ENCODE peak calls at places on chromosomes 5 and 9, in six cellular contexts. F, D, Z, N, M and L are unnamed samples.

GRCh38 chr5:91219141-91219802 is 163.8 kb downstream of the ARRDC3 start:
- DNase-seq in M (peak), N (peak), D (peak), Z (peak), F (no peak), L (peak)

GRCh38 chr9:38761999-38762398 is 42.1 kb upstream of the FAM240B start:
- DNase-seq in D (no peak), M (no peak), N (no peak), Z (no peak), F (no peak), L (no peak)

GRCh38 chr5:100505984-100506670 is 29.0 kb upstream of the FAM174A start:
- DNase-seq in M (peak), Z (peak), F (no peak), D (no peak), N (peak), L (no peak)

GRCh38 chr5:120432861-120433260 is 31.2 kb upstream of the PRR16 start:
- DNase-seq in D (no peak), M (no peak), Z (no peak), F (no peak), N (no peak), L (no peak)

GRCh38 chr5:121979691-121980090 is 17.9 kb downstream of the SRFBP1 start:
- DNase-seq in D (no peak), M (no peak), Z (no peak), N (no peak), F (no peak), L (no peak)

GRCh38 chr9:118290116-118290515 is 585.9 kb downstream of the TLR4 start:
- DNase-seq in D (no peak), N (no peak), F (no peak), Z (no peak), M (no peak), L (no peak)

GRCh38 chr5:44387911-44388310 is 1.3 kb downstream of the FGF10 start:
- DNase-seq in N (no peak), F (peak), Z (no peak), D (no peak), M (no peak), L (no peak)

GRCh38 chr9:116187570-116188170 is 34.1 kb downstream of the PAPPA start:
- DNase-seq in D (no peak), M (no peak), Z (no peak), F (no peak), N (no peak), L (no peak)

GRCh38 chr9:111944467-111944866 is 47.9 kb downstream of the UGCG start:
- DNase-seq in D (no peak), F (no peak), N (peak), M (no peak), Z (peak), L (no peak)

DNA sequence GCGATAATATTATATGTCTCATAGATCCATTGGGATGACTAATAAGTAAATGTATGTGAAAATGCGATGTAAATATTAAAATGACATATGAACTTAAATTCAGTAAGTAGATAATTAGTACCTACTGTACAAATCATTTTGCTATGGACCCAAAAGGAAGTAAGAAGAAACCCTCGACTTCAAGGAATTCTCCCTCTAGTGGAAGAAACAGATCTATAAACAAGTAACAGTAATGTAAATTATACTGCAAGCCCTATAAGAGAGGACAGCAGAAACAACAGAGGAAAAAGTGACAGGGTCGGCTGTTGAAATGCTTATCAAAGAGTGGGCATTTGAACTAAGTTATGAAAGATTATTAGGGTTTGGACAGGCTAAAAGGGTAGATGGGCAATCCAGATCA is 320.3 kb downstream of the DMAC1 start:
- DNase-seq in F (no peak), M (no peak), Z (no peak), N (no peak), D (no peak), L (no peak)
- TF ChIP-seq CTCF in F (no peak), M (no peak), Z (no peak), N (no peak), D (no peak), L (no peak)

GRCh38 chr5:141121985-141122384 is 367 bp downstream of the PCDHB4 start:
- DNase-seq in N (no peak), F (no peak), Z (no peak), D (no peak), M (no peak), L (no peak)

GRCh38 chr5:141127305-141127704 is 5.7 kb downstream of the PCDHB4 start:
- DNase-seq in D (no peak), N (no peak), Z (no peak), F (no peak), M (no peak), L (no peak)

DNA sequence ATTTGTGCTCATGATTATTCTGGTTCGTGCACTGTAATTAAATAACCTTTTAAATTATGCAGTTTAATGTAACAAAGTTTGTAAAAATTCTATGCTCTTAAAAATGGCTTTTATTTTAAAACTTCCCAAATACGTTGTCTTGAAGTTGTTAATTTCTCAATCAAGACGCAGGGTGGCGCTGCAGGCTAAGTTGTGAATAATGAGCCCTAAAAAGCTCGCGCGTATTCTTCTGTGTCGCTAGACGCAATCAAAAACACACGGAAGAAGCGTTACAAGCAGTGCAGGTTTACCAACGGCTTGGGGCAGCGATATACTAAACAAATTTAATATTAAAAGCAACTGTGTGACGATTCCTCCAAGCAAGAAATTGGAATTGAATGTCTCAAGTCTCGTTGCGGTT is at the start of gene PCDHB4:
- DNase-seq in M (no peak), Z (no peak), N (peak), F (peak), D (no peak), L (no peak)
- TF ChIP-seq CTCF in M (no peak), Z (no peak), N (no peak), F (no peak), D (no peak), L (no peak)

GRCh38 chr5:166961028-166961427 is 1330.4 kb upstream of the WWC1 start:
- DNase-seq in Z (no peak), M (no peak), N (no peak), F (no peak), D (no peak), L (no peak)
- TF ChIP-seq CTCF in Z (no peak), M (peak), N (no peak), F (no peak), D (peak), L (peak)

GRCh38 chr5:150158170-150158949 is 2.7 kb upstream of the PDGFRB start:
- DNase-seq in N (peak), D (no peak), Z (no peak), F (no peak), M (peak), L (no peak)

GRCh38 chr5:150162142-150162513 is 4.5 kb upstream of the CDX1 start:
- DNase-seq in N (no peak), F (no peak), D (no peak), M (no peak), Z (no peak), L (no peak)

GRCh38 chr5:150159741-150160179 is 4.1 kb upstream of the PDGFRB start:
- DNase-seq in Z (peak), N (peak), M (peak), D (no peak), F (peak), L (no peak)

GRCh38 chr5:150161242-150162141 is 5.1 kb upstream of the CDX1 start:
- DNase-seq in D (peak), N (peak), Z (peak), F (peak), M (peak), L (peak)

DNA sequence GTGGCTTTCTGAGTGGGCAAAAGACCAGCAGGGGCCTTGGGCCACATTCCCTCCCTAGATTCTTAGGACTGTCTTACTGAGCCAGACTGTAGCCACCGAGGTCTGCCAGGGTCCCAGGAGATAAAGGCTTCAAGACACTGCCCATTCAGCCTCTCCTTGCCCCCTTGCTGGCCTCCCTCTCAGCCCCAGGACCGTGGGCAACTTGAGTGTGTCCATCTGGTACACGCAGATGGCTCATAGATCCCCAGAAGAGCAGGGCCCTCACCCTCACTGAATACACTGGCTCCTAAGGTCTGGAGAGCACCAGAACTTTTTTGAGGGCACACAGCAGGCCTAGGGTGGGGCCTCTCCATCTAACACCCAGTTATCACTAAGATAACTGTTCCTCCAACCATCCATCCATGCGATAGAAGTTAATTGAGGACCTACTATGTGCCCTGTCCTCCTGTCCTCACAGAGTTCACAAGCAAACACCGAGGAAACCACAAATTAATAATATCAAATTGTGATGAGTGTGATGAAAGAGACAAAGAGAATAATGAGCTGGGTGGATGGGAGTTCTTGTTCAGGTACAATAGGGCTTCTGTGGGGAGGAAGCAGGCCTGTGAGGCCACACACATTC is 4.9 kb upstream of the PDGFRB start:
- DNase-seq in N (no peak), Z (no peak), F (no peak), D (no peak), M (no peak), L (no peak)
- TF ChIP-seq CTCF in N (no peak), Z (no peak), F (no peak), D (no peak), M (no peak), L (no peak)

GRCh38 chr9:73034962-73035361 is 82.1 kb upstream of the ALDH1A1 start:
- DNase-seq in F (no peak), D (no peak), N (no peak), Z (no peak), M (no peak), L (no peak)
- TF ChIP-seq CTCF in F (no peak), D (no peak), N (peak), Z (peak), M (peak), L (no peak)

DNA sequence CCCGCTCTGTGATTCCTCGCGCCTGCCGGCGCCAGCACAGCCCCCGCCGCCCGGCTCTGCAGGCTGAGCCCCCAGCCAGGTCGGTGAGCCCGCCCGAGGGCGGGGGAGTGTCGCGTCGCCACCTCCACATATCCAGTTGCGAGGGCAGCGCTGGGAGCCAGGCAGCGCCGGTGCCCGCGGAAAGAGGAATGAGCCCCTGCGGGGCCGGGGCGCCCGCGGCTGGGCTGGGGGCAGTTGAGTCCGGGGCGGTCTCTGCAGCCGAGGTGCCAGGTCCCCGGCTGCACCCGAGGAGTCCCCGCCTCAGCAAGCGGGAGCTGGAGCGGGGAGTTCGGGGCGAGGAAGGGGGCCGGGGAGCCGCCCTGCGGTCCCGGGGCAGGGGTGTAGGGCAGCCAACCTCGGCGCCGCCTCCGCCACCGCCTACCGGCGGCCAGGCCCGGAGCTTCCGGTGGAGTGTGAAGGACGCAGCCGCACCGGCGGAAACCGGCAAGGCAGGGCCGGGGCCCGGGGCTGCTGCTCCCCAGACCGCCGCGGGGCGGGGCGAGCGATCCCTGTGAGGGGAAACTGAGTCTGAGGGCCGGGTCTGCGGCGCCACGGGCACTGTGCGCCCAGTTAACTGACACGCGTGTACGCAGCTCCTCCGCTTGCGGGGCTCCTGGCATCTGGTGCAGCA is 2.3 kb upstream of the TRAF1 start:
- DNase-seq in Z (no peak), F (peak), M (peak), N (peak), D (peak), L (peak)
- TF ChIP-seq CTCF in Z (no peak), F (peak), M (no peak), N (no peak), D (no peak), L (no peak)

GRCh38 chr9:79152306-79152705 is 419.5 kb upstream of the TLE4 start:
- DNase-seq in M (no peak), Z (no peak), N (no peak), F (no peak), D (no peak), L (no peak)

GRCh38 chr9:79149585-79149984 is 422.2 kb upstream of the TLE4 start:
- DNase-seq in D (no peak), Z (no peak), N (no peak), M (no peak), F (no peak), L (no peak)

GRCh38 chr9:79154806-79155205 is 417.0 kb upstream of the TLE4 start:
- DNase-seq in M (no peak), D (no peak), F (no peak), Z (no peak), N (peak), L (no peak)

GRCh38 chr9:79155308-79155707 is 416.5 kb upstream of the TLE4 start:
- DNase-seq in D (no peak), F (no peak), Z (no peak), M (no peak), N (no peak), L (no peak)
- TF ChIP-seq CTCF in D (no peak), F (no peak), Z (no peak), M (no peak), N (no peak), L (no peak)

GRCh38 chr9:4116091-4116581 is 183.7 kb downstream of the GLIS3 start:
- DNase-seq in Z (no peak), N (peak), M (peak), F (no peak), D (no peak), L (no peak)

GRCh38 chr9:4116708-4117460 is 183.0 kb downstream of the GLIS3 start:
- DNase-seq in N (no peak), M (no peak), F (no peak), D (no peak), Z (no peak), L (no peak)

GRCh38 chr9:4119778-4120554 is 179.9 kb downstream of the GLIS3 start:
- DNase-seq in M (no peak), N (no peak), D (no peak), Z (no peak), F (no peak), L (no peak)

GRCh38 chr9:4118666-4119065 is 181.2 kb downstream of the GLIS3 start:
- DNase-seq in M (no peak), N (peak), F (peak), Z (no peak), D (no peak), L (no peak)

GRCh38 chr9:4117835-4118610 is 181.8 kb downstream of the GLIS3 start:
- DNase-seq in Z (no peak), M (no peak), D (no peak), N (no peak), F (peak), L (no peak)
- TF ChIP-seq CTCF in Z (peak), M (peak), D (peak), N (peak), F (no peak), L (no peak)

GRCh38 chr5:54944364-54944763 is 41.0 kb downstream of the ESM1 start:
- DNase-seq in Z (peak), D (peak), M (peak), N (peak), F (no peak), L (peak)
- TF ChIP-seq CTCF in Z (peak), D (peak), M (peak), N (peak), F (no peak), L (peak)

DNA sequence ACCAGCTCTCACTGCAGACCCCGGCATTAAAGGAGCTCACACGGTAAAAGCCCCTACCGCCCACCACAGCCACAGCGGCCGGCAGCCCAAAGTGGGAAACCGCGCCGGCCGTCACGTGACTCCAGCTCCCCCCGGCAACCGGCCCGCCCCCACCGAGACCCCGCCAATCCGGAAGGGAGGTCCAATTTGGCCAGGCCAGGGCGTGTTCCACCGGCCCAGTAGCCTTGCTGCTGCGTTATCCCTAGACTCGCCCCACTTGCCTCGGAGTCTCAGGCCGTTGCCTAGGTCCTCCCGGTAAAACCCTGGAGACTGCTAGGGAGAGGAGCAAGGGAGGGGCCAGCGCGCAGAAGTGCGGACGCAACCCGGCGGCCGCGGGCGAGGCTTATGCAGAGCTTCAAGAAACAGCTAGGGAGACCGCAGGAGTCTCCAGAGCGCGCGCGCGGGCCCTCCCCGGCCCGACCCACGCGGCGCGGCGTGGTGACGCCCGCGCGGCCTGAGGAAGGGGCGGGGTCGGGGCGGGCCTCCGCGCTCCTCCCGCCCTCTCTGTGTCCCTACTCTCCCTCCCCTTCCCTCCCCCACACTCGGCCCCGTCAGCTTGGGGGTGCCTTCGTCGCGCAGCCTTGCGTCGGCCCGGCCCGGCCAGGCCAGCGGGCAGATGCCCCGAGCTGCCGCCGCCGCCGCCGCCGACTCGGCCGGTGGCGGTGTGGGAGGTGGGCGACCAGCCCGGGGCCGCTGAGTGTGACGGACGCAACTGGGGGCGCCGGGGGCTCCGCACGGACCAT is at the start of gene RIC1:
- DNase-seq in Z (peak), D (peak), M (peak), N (peak), F (peak), L (peak)
- TF ChIP-seq CTCF in Z (no peak), D (no peak), M (no peak), N (no peak), F (no peak), L (no peak)